ENCODE peak calls at places on chromosomes 5 and 9, in six cellular contexts. L is pancreas, T is SJSA1, Q is gastrocnemius medialis, V is mesenchymal stem cell, I is tibial nerve. N is an unnamed sample. For H3K4me1, the result is how much of the 10 kb centered on the place peaks cover.

GRCh38 chr5:147044868-147045267 is 166.3 kb upstream of the PPP2R2B start:
- DNase-seq in L (no peak), T (no peak), Q (no peak), V (no peak), I (no peak), N (no peak)

GRCh38 chr9:98255064-98255577 is 328 bp downstream of the TBC1D2 start:
- DNase-seq in L (no peak), T (no peak), Q (no peak), V (peak), I (no peak), N (no peak)

GRCh38 chr9:76581752-76582151 is 122.8 kb downstream of the GCNT1 start:
- DNase-seq in L (peak), T (no peak), Q (no peak), V (no peak), I (no peak), N (no peak)

GRCh38 chr9:131621551-131622321 is 76.4 kb downstream of the PRRT1B start:
- DNase-seq in L (no peak), T (no peak), Q (no peak), V (no peak), I (no peak), N (no peak)

GRCh38 chr5:142925795-142926194 is 155.6 kb downstream of the ARHGAP26 start:
- DNase-seq in L (peak), T (no peak), Q (no peak), V (peak), I (peak), N (no peak)

GRCh38 chr9:75027187-75028107 is 646 bp downstream of the CARNMT1 start:
- DNase-seq in L (peak), T (no peak), Q (peak), V (peak), I (peak), N (no peak)

GRCh38 chr9:133545494-133546286 is 11.2 kb downstream of the ADAMTSL2 start:
- DNase-seq in L (no peak), T (no peak), Q (no peak), V (no peak), I (no peak), N (no peak)

GRCh38 chr9:37591775-37592107 is 656 bp downstream of the TOMM5 start:
- DNase-seq in L (no peak), T (peak), Q (no peak), V (no peak), I (no peak), N (no peak)

GRCh38 chr5:178625679-178626483 is 969 bp downstream of the CLK4 start:
- DNase-seq in L (no peak), T (no peak), Q (peak), V (peak), I (peak), N (no peak)

GRCh38 chr9:136403915-136404800 is 4.2 kb upstream of the SNAPC4 start:
- DNase-seq in L (no peak), T (no peak), Q (no peak), V (no peak), I (no peak), N (no peak)

GRCh38 chr5:83844320-83845068 is 123.8 kb upstream of the HAPLN1 start:
- DNase-seq in L (no peak), T (peak), Q (no peak), V (peak), I (no peak), N (peak)

GRCh38 chr5:120368923-120369715 is 95.0 kb upstream of the PRR16 start:
- DNase-seq in L (peak), T (no peak), Q (no peak), V (no peak), I (no peak), N (no peak)

GRCh38 chr5:167573274-167574127 is 717.9 kb upstream of the WWC1 start:
- DNase-seq in L (no peak), T (peak), Q (no peak), V (peak), I (peak), N (no peak)

GRCh38 chr9:98485706-98486105 is 223.0 kb downstream of the GABBR2 start:
- DNase-seq in L (no peak), T (no peak), Q (no peak), V (no peak), I (no peak), N (no peak)

GRCh38 chr5:440413-441180 is 2.4 kb upstream of the EXOC3 start:
- DNase-seq in L (no peak), T (no peak), Q (no peak), V (no peak), I (no peak), N (no peak)

GRCh38 chr9:111900934-111901612 is 4.5 kb downstream of the UGCG start:
- DNase-seq in L (no peak), T (no peak), Q (no peak), V (no peak), I (no peak), N (no peak)

GRCh38 chr9:137461663-137462395 is 2.7 kb upstream of the NSMF start:
- DNase-seq in L (no peak), T (no peak), Q (peak), V (peak), I (no peak), N (no peak)

GRCh38 chr9:12185856-12186255 is 507.3 kb upstream of the TYRP1 start:
- DNase-seq in L (no peak), T (no peak), Q (no peak), V (peak), I (no peak), N (no peak)

GRCh38 chr5:138664276-138664943 is 88.8 kb upstream of the CTNNA1 start:
- DNase-seq in L (no peak), T (no peak), Q (no peak), V (peak), I (no peak), N (no peak)

GRCh38 chr5:179314606-179315355 is 30.5 kb downstream of the ADAMTS2 start:
- DNase-seq in L (no peak), T (no peak), Q (peak), V (no peak), I (no peak), N (no peak)

GRCh38 chr5:130937046-130937445 is 228.0 kb downstream of the HINT1 start:
- DNase-seq in L (no peak), T (no peak), Q (no peak), V (no peak), I (no peak), N (no peak)

GRCh38 chr5:64654184-64654938 is 35.9 kb upstream of the SHISAL2B start:
- DNase-seq in L (no peak), T (no peak), Q (no peak), V (no peak), I (no peak), N (no peak)
- H3K4me1 ChIP-seq in L (under half), T (under half), Q (under half), V (under half), I (under half), N (under half)

GRCh38 chr5:95812100-95812472 is 10.4 kb downstream of the GLRX start:
- DNase-seq in L (no peak), T (no peak), Q (no peak), V (peak), I (no peak), N (no peak)

GRCh38 chr5:95810305-95811125 is 12.0 kb downstream of the GLRX start:
- DNase-seq in L (no peak), T (no peak), Q (no peak), V (peak), I (no peak), N (no peak)

GRCh38 chr5:95808013-95808685 is 14.4 kb downstream of the GLRX start:
- DNase-seq in L (no peak), T (no peak), Q (no peak), V (no peak), I (no peak), N (no peak)

GRCh38 chr5:95808686-95809413 is 13.7 kb downstream of the GLRX start:
- DNase-seq in L (no peak), T (no peak), Q (peak), V (peak), I (peak), N (peak)

GRCh38 chr5:95809414-95809960 is 13.0 kb downstream of the GLRX start:
- DNase-seq in L (no peak), T (no peak), Q (peak), V (peak), I (no peak), N (no peak)
- H3K4me1 ChIP-seq in L (under half), T (under half), Q (under half), V (under half), I (under half), N (under half)

DNA sequence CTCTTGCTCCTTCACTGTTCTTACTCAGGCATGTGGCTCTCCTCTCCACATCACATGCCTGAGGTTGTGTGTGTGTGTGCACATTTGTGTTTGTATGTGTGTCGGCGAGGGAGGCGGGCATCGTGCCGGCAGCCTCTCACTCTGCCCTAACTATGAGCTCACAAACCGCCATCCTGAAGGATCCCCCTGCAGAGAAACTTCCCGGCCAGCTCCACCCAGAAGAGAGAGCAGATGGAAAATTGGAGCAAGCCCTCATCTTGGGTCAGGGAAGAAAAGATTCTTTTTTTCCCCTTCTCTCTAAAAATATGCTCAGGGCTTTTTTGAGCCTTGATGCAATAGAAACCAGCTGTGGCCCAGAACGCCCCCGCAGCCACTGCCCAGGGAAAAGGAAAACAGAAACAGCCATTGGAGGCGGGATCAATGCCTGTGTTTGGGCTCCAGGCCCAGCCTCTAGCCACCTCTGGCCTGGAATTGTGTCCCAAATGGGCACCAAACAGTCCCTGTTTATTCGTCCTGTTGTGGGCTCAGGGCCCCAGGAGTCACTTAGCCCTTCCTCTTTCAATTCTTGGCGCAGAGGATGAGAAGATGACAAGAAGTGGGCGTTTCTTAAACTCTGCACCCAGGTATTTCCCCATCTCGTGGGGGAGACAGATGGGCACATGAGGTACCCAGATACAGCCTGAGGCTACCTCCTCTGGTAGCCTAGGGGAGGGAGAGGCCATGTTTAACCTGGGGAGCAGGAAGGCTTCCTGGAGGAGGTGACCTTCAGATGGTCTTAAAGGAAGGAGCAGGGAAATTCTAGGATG is 151.5 kb downstream of the RGS3 start:
- DNase-seq in L (no peak), T (no peak), Q (no peak), V (peak), I (peak), N (peak)
- H3K4me1 ChIP-seq in L (under half), T (under half), Q (under half), V (under half), I (half or more), N (under half)

GRCh38 chr5:58183078-58183885 is 276.6 kb downstream of the PLK2 start:
- DNase-seq in L (no peak), T (no peak), Q (no peak), V (no peak), I (no peak), N (no peak)
- H3K4me1 ChIP-seq in L (under half), T (under half), Q (under half), V (under half), I (under half), N (under half)

GRCh38 chr5:51382759-51383493 is at the start of gene ISL1:
- DNase-seq in L (peak), T (peak), Q (peak), V (peak), I (peak), N (no peak)

GRCh38 chr5:51385214-51385613 is 2.0 kb downstream of the ISL1 start:
- DNase-seq in L (no peak), T (no peak), Q (no peak), V (no peak), I (no peak), N (no peak)

GRCh38 chr5:51382508-51382758 is 815 bp upstream of the ISL1 start:
- DNase-seq in L (no peak), T (no peak), Q (no peak), V (no peak), I (no peak), N (no peak)

GRCh38 chr5:51383494-51384081 is 340 bp downstream of the ISL1 start:
- DNase-seq in L (no peak), T (no peak), Q (no peak), V (peak), I (no peak), N (no peak)

GRCh38 chr5:51384281-51384840 is 1.1 kb downstream of the ISL1 start:
- DNase-seq in L (no peak), T (no peak), Q (no peak), V (peak), I (no peak), N (no peak)
- H3K4me1 ChIP-seq in L (under half), T (under half), Q (under half), V (under half), I (half or more), N (under half)

GRCh38 chr9:121298016-121298538 is 30.1 kb downstream of the GSN start:
- DNase-seq in L (no peak), T (no peak), Q (no peak), V (no peak), I (no peak), N (no peak)
- H3K4me1 ChIP-seq in L (under half), T (under half), Q (half or more), V (under half), I (half or more), N (under half)

DNA sequence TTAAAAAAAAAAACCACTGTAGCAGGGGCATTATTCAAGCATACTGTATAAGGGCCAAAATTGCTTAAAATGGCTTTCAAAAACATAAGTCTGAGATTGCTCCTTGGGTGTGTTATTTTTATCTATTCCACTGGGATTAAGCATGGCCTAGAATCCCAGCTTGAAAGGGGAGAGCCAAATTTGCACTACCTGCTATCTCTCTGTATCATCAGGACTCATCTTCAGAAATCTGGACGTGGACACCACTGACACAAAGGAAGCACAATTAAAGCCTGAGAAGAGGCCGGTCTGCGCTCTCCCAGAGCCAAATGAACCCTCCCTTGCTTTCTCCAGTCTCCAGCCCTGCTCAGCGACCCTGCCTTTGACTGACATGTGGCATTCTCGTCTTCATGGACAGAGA is 151.3 kb downstream of the EBF1 start:
- DNase-seq in L (no peak), T (no peak), Q (no peak), V (no peak), I (no peak), N (no peak)
- H3K4me1 ChIP-seq in L (under half), T (under half), Q (under half), V (under half), I (under half), N (under half)

DNA sequence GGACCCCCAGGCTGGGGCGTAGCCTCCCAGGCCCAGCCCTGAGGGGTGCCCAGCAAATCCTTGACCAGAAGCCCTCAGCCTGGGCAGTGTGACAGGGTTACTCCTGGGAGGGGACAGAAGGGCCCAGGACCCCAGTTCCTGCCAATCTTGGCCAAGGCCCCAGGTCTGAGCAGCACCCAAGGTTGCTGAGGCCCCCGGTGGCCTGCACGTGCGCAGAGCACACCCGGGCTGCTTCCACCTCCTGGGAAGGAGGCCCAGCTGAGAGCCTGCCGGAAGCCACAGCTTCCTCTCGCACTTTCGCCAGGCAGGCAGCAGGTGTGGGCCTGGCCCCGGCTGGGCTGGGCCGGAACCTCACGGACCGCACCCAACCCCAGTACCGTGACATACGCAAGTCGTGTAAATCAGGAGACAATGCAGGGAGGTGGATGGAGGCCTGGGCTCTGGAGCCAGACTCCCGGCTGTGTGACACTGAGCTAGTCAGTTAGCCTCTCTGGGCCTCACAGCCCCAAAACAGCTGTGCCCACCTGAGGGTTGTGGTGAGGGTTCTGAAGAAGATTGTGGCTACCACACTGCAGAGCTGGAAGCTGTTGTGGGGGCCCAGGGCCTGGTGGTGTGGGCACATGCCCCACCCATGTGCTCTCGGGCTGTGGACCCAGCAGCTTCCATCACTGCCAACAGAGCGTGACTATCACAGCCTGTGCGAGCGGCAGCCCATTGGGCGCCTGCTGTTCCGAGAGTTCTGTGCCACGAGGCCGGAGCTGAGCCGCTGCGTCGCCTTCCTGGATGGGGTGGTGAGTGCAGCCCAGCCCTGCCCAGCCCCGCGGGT is 5.1 kb downstream of the GRK6 start:
- DNase-seq in L (no peak), T (no peak), Q (peak), V (no peak), I (no peak), N (no peak)
- H3K4me1 ChIP-seq in L (under half), T (under half), Q (under half), V (under half), I (half or more), N (under half)